ENCODE peak calls at places on chromosomes 3 and 15, in five cellular contexts. L is ovary, I is cardiac muscle cell, Y is HFF-Myc, H is H1. O is an unnamed sample.

GRCh38 chr3:178585439-178585838 is 49.2 kb downstream of the KCNMB2 start:
- DNase-seq in H (no peak), L (no peak), Y (no peak), I (no peak), O (no peak)

GRCh38 chr15:89383635-89384604 is 49.3 kb upstream of the POLG start:
- DNase-seq in H (no peak), Y (peak; percentile 21), I (peak; percentile 97), L (peak; percentile 51), O (peak; percentile 28)

GRCh38 chr15:72838311-72838731 is 54.8 kb upstream of the ADPGK start:
- DNase-seq in H (no peak), L (peak; percentile 27), I (no peak), Y (no peak), O (peak; percentile 63)

GRCh38 chr3:31614162-31614921 is 81.6 kb downstream of the STT3B start:
- DNase-seq in Y (no peak), I (no peak), L (no peak), H (no peak), O (no peak)

GRCh38 chr3:77380141-77380540 is 340.2 kb downstream of the ROBO2 start:
- DNase-seq in L (no peak), I (no peak), H (no peak), Y (no peak), O (no peak)

GRCh38 chr3:131083190-131083863 is 56.6 kb downstream of the NEK11 start:
- DNase-seq in I (peak; percentile 51), Y (peak; percentile 2), H (no peak), L (peak; percentile 31), O (no peak)

GRCh38 chr3:154137036-154137435 is 15.8 kb downstream of the ARHGEF26 start:
- DNase-seq in I (no peak), Y (no peak), H (no peak), L (no peak), O (no peak)

GRCh38 chr3:171157286-171157685 is 130.8 kb upstream of the SLC2A2 start:
- DNase-seq in I (no peak), Y (no peak), H (no peak), L (peak; percentile 51), O (no peak)

GRCh38 chr3:195823998-195824397 is 12.3 kb upstream of the MUC4 start:
- DNase-seq in Y (no peak), L (no peak), I (no peak), H (no peak), O (no peak)

GRCh38 chr15:83190450-83190849 is 17.2 kb downstream of the HDGFL3 start:
- DNase-seq in L (no peak), Y (no peak), H (no peak), I (no peak), O (no peak)

GRCh38 chr15:75456710-75457109 is 5.2 kb upstream of the SIN3A start:
- DNase-seq in Y (no peak), H (no peak), I (no peak), L (no peak), O (no peak)

GRCh38 chr15:49865925-49866757 is 245.3 kb downstream of the DTWD1 start:
- DNase-seq in Y (peak; percentile 79), I (no peak), L (no peak), H (no peak), O (no peak)

GRCh38 chr3:179697933-179698332 is 45.1 kb downstream of the USP13 start:
- DNase-seq in I (no peak), H (no peak), L (no peak), Y (no peak), O (no peak)

GRCh38 chr3:120177151-120177550 is 82.9 kb upstream of the GSK3B start:
- DNase-seq in I (peak; percentile 57), L (no peak), Y (peak; percentile 58), H (peak; percentile 39), O (peak; percentile 27)

GRCh38 chr3:113897373-113897777 is 50.4 kb upstream of the ZDHHC23 start:
- DNase-seq in H (no peak), L (no peak), Y (no peak), I (no peak), O (no peak)
- H3K4me3 ChIP-seq in H (no peak overlapping the region), L (no peak overlapping the region), Y (no peak overlapping the region), I (no peak overlapping the region), O (no peak overlapping the region)

GRCh38 chr15:74444106-74445062 is 10.6 kb upstream of the SEMA7A start:
- DNase-seq in Y (no peak), L (no peak), H (no peak), I (no peak), O (no peak)

GRCh38 chr15:74442604-74443003 is 8.8 kb upstream of the SEMA7A start:
- DNase-seq in H (no peak), I (no peak), Y (no peak), L (no peak), O (no peak)

GRCh38 chr15:74441248-74441939 is 7.6 kb upstream of the SEMA7A start:
- DNase-seq in I (no peak), Y (no peak), H (no peak), L (no peak), O (no peak)

GRCh38 chr15:74443100-74443909 is 9.5 kb upstream of the SEMA7A start:
- DNase-seq in I (no peak), H (no peak), L (no peak), Y (no peak), O (no peak)

GRCh38 chr15:74442063-74442462 is 8.3 kb upstream of the SEMA7A start:
- DNase-seq in L (no peak), H (no peak), I (peak; percentile 32), Y (no peak), O (no peak)
- H3K4me3 ChIP-seq in L (no peak overlapping the region), H (no peak overlapping the region), I (no peak overlapping the region), Y (no peak overlapping the region), O (no peak overlapping the region)

DNA sequence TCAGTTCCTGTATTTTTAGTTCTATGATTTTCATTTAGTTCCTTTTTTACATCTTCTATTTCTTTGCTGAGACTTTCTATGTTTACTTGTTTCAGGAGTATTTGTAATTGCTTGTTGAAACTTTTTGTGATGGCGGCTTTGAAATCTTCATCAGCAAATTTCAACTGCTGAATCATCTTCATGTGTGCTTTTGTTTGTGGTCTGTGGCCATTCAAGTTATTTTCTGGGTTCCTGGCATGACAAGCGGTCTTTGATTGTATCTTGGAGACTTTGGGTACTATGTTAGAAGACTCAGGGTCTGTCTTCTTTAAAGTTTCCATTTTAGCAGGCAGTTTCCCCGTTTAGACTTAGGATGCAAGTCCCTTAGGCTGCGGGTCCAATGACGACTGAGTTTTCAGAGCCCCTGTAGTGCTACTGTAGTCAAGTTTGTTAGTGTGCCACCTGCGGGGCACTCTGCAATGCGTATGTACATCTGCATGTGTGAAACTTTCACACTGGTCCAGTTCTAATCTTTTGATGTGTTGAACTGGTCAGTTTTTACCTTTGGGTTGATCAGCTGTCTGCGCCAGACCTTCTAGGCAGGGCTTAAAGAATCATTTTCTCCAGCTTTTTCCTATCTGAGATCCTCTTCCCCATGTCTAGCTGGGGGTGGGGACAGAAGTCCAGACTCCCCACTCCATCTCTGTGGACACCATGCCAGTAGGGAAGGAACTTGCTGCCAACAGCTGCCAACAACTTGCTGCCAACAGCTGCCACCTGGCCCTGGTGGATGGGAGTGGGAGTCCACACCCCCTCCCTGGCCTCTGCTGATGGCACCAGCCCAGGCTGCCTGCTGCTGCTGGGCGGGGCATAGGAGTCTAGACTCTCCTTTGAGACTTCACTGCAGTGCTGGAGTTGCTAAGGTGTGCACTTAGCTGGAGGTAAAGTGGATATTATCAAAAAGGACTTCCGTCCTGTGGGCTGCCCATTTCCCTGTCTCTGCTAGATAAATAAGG is 190.9 kb downstream of the TJP1 start:
- DNase-seq in Y (no peak), I (no peak), H (no peak), L (no peak), O (no peak)
- H3K4me3 ChIP-seq in Y (no peak overlapping the region), I (no peak overlapping the region), H (no peak overlapping the region), L (no peak overlapping the region), O (no peak overlapping the region)

GRCh38 chr3:34285465-34286188 is 487.2 kb downstream of the PDCD6IP start:
- DNase-seq in Y (no peak), L (no peak), H (no peak), I (peak; percentile 64), O (no peak)
- H3K4me3 ChIP-seq in Y (no peak overlapping the region), L (no peak overlapping the region), H (no peak overlapping the region), I (no peak overlapping the region), O (no peak overlapping the region)

DNA sequence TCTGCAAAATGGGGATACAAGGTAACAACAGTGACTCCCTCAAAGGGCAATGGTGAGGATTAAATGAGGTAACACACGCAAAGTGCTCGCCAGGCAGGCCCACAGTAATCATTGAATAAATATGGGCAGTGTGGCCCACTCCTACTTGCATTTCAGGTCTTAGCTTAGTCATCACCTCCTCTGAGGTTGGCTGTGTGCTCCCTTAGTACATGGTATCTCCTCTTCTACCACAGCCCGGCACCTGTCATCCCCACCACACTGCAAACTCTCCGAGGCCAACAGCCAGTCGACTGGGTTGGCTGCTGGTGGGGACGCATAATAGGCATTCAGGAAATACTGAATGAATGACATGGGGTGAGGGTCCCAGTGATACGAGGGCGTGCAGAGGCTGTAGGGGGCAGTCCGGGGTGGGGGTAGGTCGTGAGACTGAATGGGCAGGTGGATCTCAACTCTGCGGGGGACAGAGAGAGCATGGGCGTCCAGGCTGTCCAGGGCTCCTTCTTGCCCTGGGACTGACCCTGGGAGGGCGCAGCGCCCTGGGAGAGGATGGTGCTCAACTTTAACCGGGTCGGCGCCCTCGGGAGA is 375 bp upstream of the MYZAP start:
- DNase-seq in L (no peak), H (no peak), I (no peak), Y (no peak), O (no peak)
- H3K4me3 ChIP-seq in L (peak overlapping the region; percentile 69), H (peak overlapping the region; percentile 62), I (peak overlapping the region; percentile 51), Y (peak overlapping the region; percentile 38), O (no peak overlapping the region)

DNA sequence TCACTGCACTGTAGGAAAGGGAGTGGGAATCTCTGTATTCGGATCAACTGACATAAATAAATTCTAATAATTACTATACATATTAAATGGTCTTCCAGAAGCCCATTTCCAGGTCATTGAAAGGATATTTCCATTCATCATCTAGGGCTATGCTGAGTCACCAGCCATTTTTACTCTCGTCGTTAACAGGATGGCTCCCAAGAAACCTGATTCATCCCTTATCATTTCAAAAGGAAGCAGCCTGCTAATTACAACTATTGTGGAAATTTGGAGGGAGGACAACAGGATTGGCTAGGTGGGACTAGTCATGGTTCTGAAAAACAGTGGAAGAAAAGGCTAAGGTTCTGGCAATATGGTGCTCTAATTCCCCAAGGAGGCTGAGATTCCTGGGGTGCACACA is 13.6 kb downstream of the GMNC start:
- DNase-seq in L (no peak), H (no peak), Y (no peak), I (no peak), O (no peak)
- H3K4me3 ChIP-seq in L (no peak overlapping the region), H (no peak overlapping the region), Y (no peak overlapping the region), I (no peak overlapping the region), O (no peak overlapping the region)

O was measured in lower leg skin.